ENCODE peak calls at places on chromosome 15, in nine cellular contexts. R is GM13976, X is right lobe of liver, O is GM23338, F is fibroblast of mammary gland, W is cardiac muscle cell, G is heart right ventricle, A is body of pancreas, H is foreskin fibroblast. I is an unnamed sample.

GRCh38 chr15:66929843-66930242 is 135.6 kb upstream of the SMAD3 start:
- DNase-seq in W (no peak), X (no peak), A (no peak), H (no peak), O (no peak), R (no peak), G (no peak), F (no peak), I (no peak)

GRCh38 chr15:81001180-81002003 is 669 bp downstream of the TLNRD1 start:
- DNase-seq in X (peak; percentile 69), H (peak; percentile 83), F (peak; percentile 39), R (peak; percentile 77), A (peak; percentile 61), O (peak; percentile 63), W (peak; percentile 66), G (peak; percentile 75), I (peak; percentile 42)

GRCh38 chr15:101382544-101382943 is 87.5 kb upstream of the SNRPA1 start:
- DNase-seq in W (no peak), A (no peak), H (no peak), X (no peak), R (no peak), O (no peak), F (no peak), G (no peak), I (no peak)

GRCh38 chr15:85097706-85098105 is 116.0 kb downstream of the PDE8A start:
- DNase-seq in R (no peak), O (no peak), W (no peak), G (no peak), X (no peak), F (no peak), A (no peak), H (no peak), I (no peak)

GRCh38 chr15:55737373-55737772 is 5.6 kb downstream of the PRTG start:
- DNase-seq in W (peak; percentile 55), F (no peak), R (no peak), H (peak; percentile 8), G (peak; percentile 20), O (peak; percentile 62), A (no peak), X (no peak), I (no peak)

GRCh38 chr15:67855842-67856241 is 16.0 kb upstream of the RNU6-1 start:
- DNase-seq in H (no peak), F (no peak), G (no peak), A (no peak), X (no peak), O (no peak), R (no peak), W (no peak), I (no peak)

GRCh38 chr15:91593081-91593480 is 260.4 kb upstream of the SLCO3A1 start:
- DNase-seq in F (peak; percentile 75), O (no peak), X (no peak), W (no peak), A (no peak), G (no peak), R (no peak), H (peak; percentile 2), I (no peak)

GRCh38 chr15:92452143-92452542 is 58.5 kb downstream of the ST8SIA2 start:
- DNase-seq in X (no peak), W (no peak), F (no peak), H (no peak), R (no peak), G (no peak), O (no peak), A (no peak), I (no peak)

GRCh38 chr15:74752486-74753395 is 4.1 kb downstream of the CYP1A2 start:
- DNase-seq in A (no peak), W (no peak), F (peak; percentile 14), X (no peak), O (no peak), G (no peak), R (no peak), H (peak; percentile 58), I (no peak)

GRCh38 chr15:96079882-96080281 is 250.6 kb upstream of the NR2F2 start:
- DNase-seq in X (no peak), O (no peak), H (no peak), R (no peak), A (no peak), G (no peak), F (no peak), W (no peak), I (no peak)

GRCh38 chr15:38652183-38652794 is 87.7 kb upstream of the RASGRP1 start:
- DNase-seq in O (no peak), G (no peak), X (no peak), F (no peak), A (no peak), H (no peak), W (no peak), R (no peak), I (no peak)

GRCh38 chr15:86163771-86164170 is 84.1 kb downstream of the AGBL1 start:
- DNase-seq in F (no peak), G (no peak), X (no peak), A (no peak), W (no peak), H (no peak), R (no peak), O (no peak), I (no peak)

GRCh38 chr15:85571780-85572179 is 191.4 kb downstream of the AKAP13 start:
- DNase-seq in F (no peak), W (no peak), H (no peak), O (no peak), A (no peak), R (no peak), G (no peak), X (no peak), I (no peak)

GRCh38 chr15:81256916-81257315 is 60.2 kb downstream of the IL16 start:
- DNase-seq in F (peak; percentile 77), O (peak; percentile 51), X (no peak), A (no peak), G (no peak), H (peak; percentile 72), R (no peak), W (no peak), I (no peak)

GRCh38 chr15:30030350-30030749 is 52.4 kb upstream of the GOLGA8J start:
- DNase-seq in G (no peak), F (peak; percentile 15), R (no peak), O (no peak), W (no peak), A (no peak), X (no peak), H (no peak), I (no peak)
- TF ChIP-seq CTCF in G (no peak), F (peak; percentile 15), R (no peak), O (peak; percentile 32), W (no peak), A (no peak), X (no peak), H (no peak), I (no peak)

DNA sequence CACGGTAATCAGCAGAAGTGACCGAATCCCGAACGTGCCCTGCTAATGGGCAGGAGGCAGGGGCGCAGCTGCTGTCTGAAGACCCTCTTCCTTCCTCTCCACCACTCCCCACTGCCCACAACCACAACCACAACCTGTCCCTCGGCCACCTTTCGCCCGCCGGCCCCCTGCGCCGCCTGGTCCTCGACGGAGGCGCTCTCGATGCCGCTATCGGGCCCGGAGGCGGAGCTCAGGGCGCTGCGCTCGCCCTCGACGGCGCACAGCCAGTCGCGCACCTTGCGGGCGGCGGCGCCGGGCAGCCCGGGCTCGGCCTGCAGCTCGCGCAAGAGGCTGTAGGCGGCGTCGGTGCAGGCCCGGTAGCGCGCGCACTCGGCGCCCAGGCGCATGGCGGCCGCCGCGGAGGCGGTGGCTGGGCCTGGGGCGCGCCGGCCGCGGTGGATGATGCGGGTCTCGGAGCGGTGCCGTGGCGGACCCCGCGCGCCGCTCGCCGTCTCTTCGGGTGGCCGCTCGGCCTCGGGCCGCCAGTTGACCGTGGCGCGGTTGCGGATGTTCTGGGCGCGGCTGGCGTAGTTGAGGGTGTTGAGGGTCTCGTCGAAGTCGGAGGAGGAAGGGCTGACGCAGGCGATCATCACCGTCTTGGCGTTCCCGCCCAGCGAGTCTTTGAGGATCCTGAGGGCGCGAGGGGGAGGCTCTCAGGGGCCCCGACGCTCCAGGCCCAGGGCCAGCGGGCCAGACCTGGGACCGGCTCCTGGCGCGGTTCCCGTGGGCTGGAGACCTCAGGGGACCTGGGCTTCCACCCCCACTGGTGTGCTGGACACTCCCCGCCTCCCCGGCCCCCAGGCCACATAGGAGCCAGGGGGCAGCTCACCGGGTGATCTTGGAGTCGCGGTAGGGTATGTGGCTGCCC is 6.9 kb downstream of the KIF7 start:
- DNase-seq in F (no peak), A (no peak), X (no peak), W (no peak), G (no peak), R (no peak), H (no peak), O (peak; percentile 84), I (no peak)
- TF ChIP-seq CTCF in F (no peak), A (no peak), X (no peak), W (no peak), G (no peak), R (no peak), H (no peak), O (no peak), I (no peak)

GRCh38 chr15:72340366-72340765 is 20.4 kb upstream of the CELF6 start:
- DNase-seq in O (no peak), W (no peak), F (peak; percentile 59), R (no peak), G (no peak), A (no peak), X (no peak), H (peak; percentile 39), I (no peak)

GRCh38 chr15:72342385-72342784 is 22.4 kb upstream of the CELF6 start:
- DNase-seq in O (peak; percentile 94), H (peak; percentile 41), A (peak; percentile 19), W (peak; percentile 40), X (no peak), R (peak; percentile 45), G (peak; percentile 19), F (peak; percentile 28), I (no peak)

GRCh38 chr15:72339777-72340177 is 19.8 kb upstream of the CELF6 start:
- DNase-seq in A (peak; percentile 19), F (peak; percentile 97), R (no peak), G (no peak), O (no peak), W (no peak), H (peak; percentile 97), X (no peak), I (no peak)

GRCh38 chr15:72338617-72339321 is 18.8 kb upstream of the CELF6 start:
- DNase-seq in R (no peak), W (no peak), G (no peak), A (no peak), O (no peak), X (no peak), H (peak; percentile 90), F (peak; percentile 90), I (no peak)

DNA sequence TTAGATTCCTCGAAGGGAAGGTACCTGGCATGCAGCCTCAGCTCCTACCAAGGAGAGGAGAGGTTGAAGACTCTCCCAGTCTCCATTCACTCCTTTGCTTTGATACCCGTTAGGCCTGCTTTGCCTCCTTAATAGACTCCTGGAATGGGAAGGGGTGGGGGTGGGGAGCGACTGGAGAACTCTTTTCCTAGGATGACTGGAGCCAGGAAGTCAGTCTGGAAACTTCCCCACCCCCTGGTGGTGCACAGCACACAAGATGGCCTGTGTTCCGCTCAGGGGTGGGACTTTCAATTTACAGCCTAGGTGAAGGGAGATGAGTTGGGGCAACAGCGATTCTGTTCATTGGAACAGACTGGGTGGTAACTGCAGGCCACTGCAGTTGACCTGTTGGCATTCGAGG is 21.4 kb upstream of the CELF6 start:
- DNase-seq in F (no peak), R (no peak), G (no peak), A (no peak), O (peak; percentile 93), H (no peak), X (no peak), W (peak; percentile 63), I (no peak)
- TF ChIP-seq CTCF in F (no peak), R (no peak), G (no peak), A (no peak), O (peak; percentile 62), H (peak; percentile 8), X (peak; percentile 8), W (peak; percentile 26), I (peak; percentile 49)

GRCh38 chr15:22884344-22884743 is 45.9 kb downstream of the NIPA2 start:
- DNase-seq in H (no peak), R (no peak), F (no peak), W (peak; percentile 9), A (no peak), X (no peak), G (no peak), O (peak; percentile 32), I (no peak)
- TF ChIP-seq CTCF in H (no peak), R (peak; percentile 10), F (no peak), W (peak; percentile 21), A (peak; percentile 16), X (no peak), G (peak; percentile 17), O (peak; percentile 49), I (peak; percentile 34)

I was measured in progenitor cell of endocrine pancreas.